ENCODE peak calls at places on chromosome 4, in five cellular contexts. O is suprapubic skin, Q is neural progenitor cell, C is NCI-H1092 treated with DMSO at 0.1 percent for 48 hours, S is keratinocyte. J is an unnamed sample.
A peak's percentile ranks its signal among the peaks of the same experiment; 100 is the strongest.

GRCh38 chr4:112144546-112145325 is 518 bp upstream of the FAM241A start:
- DNase-seq in Q (no peak), O (no peak), C (no peak), S (peak; percentile 11), J (peak; percentile 26)

GRCh38 chr4:106096454-106096853 is 201.2 kb downstream of the NPNT start:
- DNase-seq in S (no peak), O (no peak), Q (peak; percentile 4), C (no peak), J (no peak)

GRCh38 chr4:85783483-85783882 is 308.5 kb downstream of the ARHGAP24 start:
- DNase-seq in O (no peak), C (no peak), S (no peak), Q (no peak), J (no peak)

GRCh38 chr4:25743971-25744370 is 88.3 kb downstream of the SLC34A2 start:
- DNase-seq in S (no peak), C (no peak), Q (no peak), O (no peak), J (no peak)

GRCh38 chr4:1910643-1911042 is 39.5 kb downstream of the NSD2 start:
- DNase-seq in C (no peak), O (no peak), S (no peak), Q (peak; percentile 71), J (peak; percentile 59)

GRCh38 chr4:167171928-167172327 is 62.4 kb downstream of the SPOCK3 start:
- DNase-seq in C (no peak), Q (no peak), S (no peak), O (no peak), J (no peak)

GRCh38 chr4:47040828-47041227 is 9.5 kb downstream of the GABRB1 start:
- DNase-seq in C (no peak), S (no peak), O (no peak), Q (no peak), J (no peak)

GRCh38 chr4:163681208-163681821 is 186.8 kb downstream of the TMA16 start:
- DNase-seq in C (peak; percentile 20), O (no peak), S (no peak), Q (peak; percentile 78), J (peak; percentile 42)

GRCh38 chr4:99710681-99711345 is 53.2 kb upstream of the C4orf54 start:
- DNase-seq in Q (no peak), S (peak; percentile 73), C (no peak), O (no peak), J (no peak)

GRCh38 chr4:168408620-168409019 is 71.7 kb downstream of the DDX60L start:
- DNase-seq in S (no peak), Q (peak; percentile 37), O (no peak), C (peak; percentile 77), J (peak; percentile 69)

GRCh38 chr4:105896984-105897760 is 1.9 kb downstream of the NPNT start:
- DNase-seq in O (no peak), Q (no peak), C (no peak), S (peak; percentile 9), J (no peak)

GRCh38 chr4:112726041-112726440 is 89.1 kb downstream of the LARP7 start:
- DNase-seq in C (no peak), Q (no peak), S (no peak), O (no peak), J (no peak)

GRCh38 chr4:764405-765169 is 59.0 kb downstream of the PCGF3 start:
- DNase-seq in O (no peak), Q (no peak), C (no peak), S (no peak), J (no peak)

J was measured in testis.